ENCODE peak calls at places on chromosomes 4 and X, in six cellular contexts. K is IMR-90, T is A549, G is H1, C is K562, I is HepG2. S is an unnamed sample.

GRCh38 chr4:55180980-55181379 is 55.6 kb upstream of the KDR start:
- DNase-seq in K (no peak), T (no peak), G (no peak), C (no peak), I (no peak), S (no peak)

GRCh38 chr4:36011381-36011780 is 232.9 kb downstream of the ARAP2 start:
- DNase-seq in K (no peak), T (no peak), G (no peak), C (no peak), I (no peak), S (no peak)

GRCh38 chr4:111283066-111283677 is 660.3 kb upstream of the PITX2 start:
- DNase-seq in K (peak; percentile 57), T (peak; percentile 7), G (peak; percentile 85), C (peak; percentile 40), I (peak; percentile 39), S (no peak)

GRCh38 chr4:168265327-168265726 is 53.2 kb downstream of the DDX60 start:
- DNase-seq in K (no peak), T (no peak), G (no peak), C (no peak), I (no peak), S (no peak)

GRCh38 chrX:147917700-147918694 is 6.3 kb downstream of the FMR1 start:
- DNase-seq in K (peak; percentile 4), T (no peak), G (no peak), C (no peak), I (no peak), S (peak; percentile 26)

GRCh38 chr4:128310266-128310697 is 22.7 kb upstream of the PGRMC2 start:
- DNase-seq in K (no peak), T (peak; percentile 3), G (peak; percentile 51), C (no peak), I (peak; percentile 55), S (no peak)

GRCh38 chr4:167652267-167652666 is 418.0 kb upstream of the SPOCK3 start:
- DNase-seq in K (no peak), T (no peak), G (no peak), C (no peak), I (no peak), S (no peak)

GRCh38 chr4:73684097-73684496 is 56.3 kb upstream of the CXCL8 start:
- DNase-seq in K (peak; percentile 43), T (no peak), G (no peak), C (no peak), I (no peak), S (no peak)

GRCh38 chrX:8955521-8955920 is 78.4 kb downstream of the FAM9B start:
- DNase-seq in K (no peak), T (no peak), G (no peak), C (no peak), I (no peak), S (no peak)

GRCh38 chrX:154827624-154828408 is 6.6 kb downstream of the SMIM9 start:
- DNase-seq in K (no peak), T (no peak), G (no peak), C (no peak), I (no peak), S (peak; percentile 53)

GRCh38 chr4:106587558-106587957 is 219.0 kb upstream of the GIMD1 start:
- DNase-seq in K (peak; percentile 67), T (no peak), G (no peak), C (no peak), I (no peak), S (no peak)

GRCh38 chrX:40108084-40108958 is 10.6 kb upstream of the BCOR start:
- DNase-seq in K (no peak), T (peak; percentile 57), G (peak; percentile 63), C (no peak), I (peak; percentile 74), S (no peak)

GRCh38 chrX:153770606-153771175 is 6.6 kb downstream of the PLXNB3 start:
- DNase-seq in K (no peak), T (no peak), G (no peak), C (no peak), I (no peak), S (no peak)

GRCh38 chr4:3257691-3258482 is 8.9 kb downstream of the MSANTD1 start:
- DNase-seq in K (peak; percentile 74), T (no peak), G (no peak), C (no peak), I (no peak), S (peak; percentile 7)

GRCh38 chr4:7417639-7418038 is 17.1 kb downstream of the PSAPL1 start:
- DNase-seq in K (no peak), T (no peak), G (peak; percentile 28), C (no peak), I (no peak), S (no peak)

GRCh38 chrX:15475486-15475885 is 17.6 kb downstream of the PIR start:
- DNase-seq in K (no peak), T (no peak), G (no peak), C (no peak), I (no peak), S (no peak)

GRCh38 chr4:153166971-153167501 is 37.2 kb upstream of the TRIM2 start:
- DNase-seq in K (peak; percentile 43), T (no peak), G (no peak), C (no peak), I (peak; percentile 38), S (no peak)

GRCh38 chr4:26360864-26361263 is 40.0 kb downstream of the RBPJ start:
- DNase-seq in K (no peak), T (no peak), G (no peak), C (no peak), I (no peak), S (no peak)

GRCh38 chrX:153408221-153408721 is 3.0 kb upstream of the ZFP92 start:
- DNase-seq in K (no peak), T (no peak), G (no peak), C (no peak), I (no peak), S (no peak)

GRCh38 chrX:69186651-69187050 is 21.4 kb upstream of the PJA1 start:
- DNase-seq in K (no peak), T (no peak), G (no peak), C (no peak), I (no peak), S (no peak)

GRCh38 chr4:146522098-146522861 is 540 bp upstream of the SLC10A7 start:
- DNase-seq in K (peak; percentile 80), T (peak; percentile 76), G (peak; percentile 86), C (peak; percentile 82), I (peak; percentile 63), S (peak; percentile 46)

GRCh38 chr4:146521543-146522097 is at the start of gene SLC10A7:
- DNase-seq in K (peak; percentile 71), T (peak; percentile 64), G (peak; percentile 78), C (peak; percentile 71), I (peak; percentile 58), S (peak; percentile 33)

GRCh38 chr4:146524663-146525062 is 2.9 kb upstream of the SLC10A7 start:
- DNase-seq in K (no peak), T (no peak), G (no peak), C (no peak), I (no peak), S (no peak)

GRCh38 chr4:146520894-146521542 is 722 bp downstream of the SLC10A7 start:
- DNase-seq in K (peak; percentile 63), T (peak; percentile 3), G (no peak), C (peak; percentile 31), I (peak; percentile 71), S (peak; percentile 32)

GRCh38 chr4:146522862-146523205 is 1.1 kb upstream of the SLC10A7 start:
- DNase-seq in K (peak; percentile 4), T (peak; percentile 2), G (no peak), C (no peak), I (peak; percentile 8), S (no peak)
- TF ChIP-seq USF2 in K (no peak), T (no peak), G (no peak), C (no peak), I (no peak), S (no peak)

DNA sequence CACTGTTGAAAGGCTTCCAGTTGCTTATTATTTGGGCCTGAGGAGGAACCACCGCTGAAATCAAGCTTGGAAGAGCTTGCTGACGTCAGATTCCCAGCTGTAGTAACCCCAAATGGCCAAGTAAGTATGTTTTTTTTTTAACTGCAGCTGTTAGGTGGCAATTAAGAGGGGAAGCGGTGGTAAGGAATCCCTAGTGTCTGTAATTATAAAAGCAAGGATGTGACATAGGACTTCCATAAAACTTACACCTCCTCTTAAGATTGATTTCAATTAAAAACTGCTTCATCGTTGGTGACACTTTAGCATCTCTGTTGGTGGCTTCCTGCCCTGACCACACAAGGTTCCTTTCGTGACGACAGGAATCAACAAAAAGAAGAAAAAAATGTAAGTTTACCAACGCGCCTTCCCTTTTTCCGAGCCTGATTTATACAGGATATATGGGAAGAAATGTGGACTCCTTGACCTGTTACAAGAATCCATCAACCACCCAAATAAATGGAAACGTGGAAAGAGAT is 908 bp downstream of the RELL1 start:
- DNase-seq in K (peak; percentile 82), T (peak; percentile 10), G (no peak), C (no peak), I (no peak), S (no peak)
- TF ChIP-seq CEBPB in K (no peak), T (no peak), G (no peak), C (no peak), I (no peak), S (no peak)

DNA sequence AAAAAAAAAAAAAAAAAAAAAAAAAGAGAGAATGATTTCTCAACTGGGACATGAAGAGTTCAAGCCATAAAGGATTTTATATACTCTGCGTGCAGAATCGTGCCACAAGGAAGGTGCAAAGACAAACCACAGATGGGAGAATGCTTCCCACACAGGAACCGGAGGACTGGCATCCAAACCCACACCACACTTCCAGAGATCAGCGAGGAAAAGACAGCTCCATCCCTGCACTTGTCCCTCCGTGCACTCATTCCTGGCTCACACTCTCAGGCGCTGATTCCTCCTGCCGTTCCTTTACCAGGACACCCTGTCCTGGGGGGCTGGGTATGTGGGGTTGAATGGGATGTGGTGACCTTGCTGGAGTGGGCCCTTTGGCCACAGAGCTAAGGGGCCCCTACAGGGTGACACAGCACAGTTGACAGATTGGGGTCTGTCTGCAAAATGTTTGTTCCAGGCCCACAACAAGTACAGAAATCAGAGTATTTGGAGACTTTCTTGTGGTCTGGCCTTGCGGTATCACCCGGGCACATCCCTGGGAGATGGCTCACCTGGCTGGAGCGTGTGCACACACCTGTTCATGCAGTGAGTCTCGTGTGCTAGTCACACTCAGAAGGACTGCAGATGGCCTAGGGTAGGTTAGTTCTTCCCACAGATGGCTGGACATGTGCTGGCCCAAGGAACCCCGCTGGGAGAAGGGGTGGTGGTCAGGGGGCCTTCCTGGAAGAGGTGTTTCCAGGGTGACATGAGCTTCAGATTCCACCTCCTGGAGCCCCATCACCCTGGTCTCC is 55.4 kb upstream of the GPR78 start:
- DNase-seq in K (no peak), T (no peak), G (no peak), C (no peak), I (no peak), S (no peak)
- TF ChIP-seq USF2 in K (no peak), T (no peak), G (no peak), C (no peak), I (no peak), S (no peak)

GRCh38 chrX:115452256-115452655 is 108.7 kb upstream of the PLS3 start:
- DNase-seq in K (no peak), T (no peak), G (no peak), C (no peak), I (no peak), S (no peak)

GRCh38 chrX:115448146-115448545 is 112.8 kb upstream of the PLS3 start:
- DNase-seq in K (no peak), T (no peak), G (no peak), C (no peak), I (no peak), S (no peak)

DNA sequence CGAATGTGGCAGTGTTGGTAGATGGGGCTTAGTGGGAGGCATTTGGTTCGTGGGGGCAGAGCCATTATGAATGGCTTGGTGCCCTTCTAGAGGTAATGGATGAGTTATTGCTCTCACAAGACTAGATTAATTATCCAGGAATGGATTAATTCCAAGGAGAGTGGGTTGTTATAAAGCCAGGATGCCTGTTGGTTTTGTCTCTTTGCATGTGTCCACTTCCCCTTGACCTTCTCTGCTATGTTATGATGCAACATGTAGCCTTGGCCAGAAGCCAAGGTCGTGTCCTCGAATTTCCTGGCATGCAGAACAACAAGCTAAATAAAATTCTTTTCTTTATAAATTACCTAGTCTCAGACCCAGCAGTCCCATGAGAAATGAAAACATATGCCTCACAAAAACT is 111.2 kb upstream of the PLS3 start:
- DNase-seq in K (no peak), T (no peak), G (no peak), C (no peak), I (peak; percentile 39), S (no peak)
- TF ChIP-seq CEBPB in K (peak; percentile 50), T (no peak), G (no peak), C (peak; percentile 35), I (peak; percentile 87), S (no peak)

S was measured in GM12878.